ENCODE peak calls at places on chromosomes 5 and 9, in four cellular contexts. One of them, this sample, is unnamed.

GRCh38 chr5:134566181-134566740 is 40.8 kb downstream of the JADE2 start:
- DNase-seq in Peyer's patch: no peak
- DNase-seq in Calu3: no peak
- DNase-seq in astrocyte of the cerebellum: no peak
- DNase-seq in this sample: no peak

GRCh38 chr9:84667571-84668203 is 1.8 kb upstream of the NTRK2 start:
- DNase-seq in Calu3: peak
- DNase-seq in astrocyte of the cerebellum: no peak
- DNase-seq in Peyer's patch: no peak
- DNase-seq in this sample: peak

GRCh38 chr9:88593537-88594185 is 58.7 kb downstream of the NXNL2 start:
- DNase-seq in astrocyte of the cerebellum: peak
- DNase-seq in Calu3: peak
- DNase-seq in Peyer's patch: no peak
- DNase-seq in this sample: peak

GRCh38 chr5:133934822-133935793 is 33.3 kb downstream of the C5orf15 start:
- DNase-seq in astrocyte of the cerebellum: no peak
- DNase-seq in Calu3: no peak
- DNase-seq in Peyer's patch: no peak
- DNase-seq in this sample: no peak

GRCh38 chr5:111635151-111635945 is 121.6 kb downstream of the NREP start:
- DNase-seq in Peyer's patch: no peak
- DNase-seq in Calu3: no peak
- DNase-seq in astrocyte of the cerebellum: no peak
- DNase-seq in this sample: no peak

GRCh38 chr9:76691761-76692313 is 72.4 kb upstream of the PCA3 start:
- DNase-seq in astrocyte of the cerebellum: no peak
- DNase-seq in Peyer's patch: no peak
- DNase-seq in Calu3: no peak
- DNase-seq in this sample: no peak

GRCh38 chr5:132386644-132387286 is 17.3 kb downstream of the SLC22A5 start:
- DNase-seq in Calu3: peak
- DNase-seq in astrocyte of the cerebellum: no peak
- DNase-seq in Peyer's patch: peak
- DNase-seq in this sample: peak

GRCh38 chr9:107890921-107891465 is 401.4 kb upstream of the KLF4 start:
- DNase-seq in Calu3: no peak
- DNase-seq in astrocyte of the cerebellum: no peak
- DNase-seq in Peyer's patch: no peak
- DNase-seq in this sample: no peak

GRCh38 chr5:118121258-118121657 is 867.1 kb downstream of the DTWD2 start:
- DNase-seq in Calu3: no peak
- DNase-seq in Peyer's patch: no peak
- DNase-seq in astrocyte of the cerebellum: no peak
- DNase-seq in this sample: no peak

GRCh38 chr5:62779010-62779422 is 200.4 kb downstream of the LRRC70 start:
- DNase-seq in Calu3: peak
- DNase-seq in astrocyte of the cerebellum: peak
- DNase-seq in Peyer's patch: no peak
- DNase-seq in this sample: peak

GRCh38 chr5:94983861-94984535 is 300.9 kb downstream of the MCTP1 start:
- DNase-seq in astrocyte of the cerebellum: peak
- DNase-seq in Peyer's patch: no peak
- DNase-seq in Calu3: no peak
- DNase-seq in this sample: no peak

GRCh38 chr5:16593013-16593412 is 23.8 kb downstream of the RETREG1 start:
- DNase-seq in Peyer's patch: no peak
- DNase-seq in Calu3: no peak
- DNase-seq in astrocyte of the cerebellum: no peak
- DNase-seq in this sample: no peak

GRCh38 chr5:131634666-131634995 is 398 bp downstream of the RAPGEF6 start:
- DNase-seq in astrocyte of the cerebellum: no peak
- DNase-seq in Calu3: peak
- DNase-seq in Peyer's patch: no peak
- DNase-seq in this sample: no peak

GRCh38 chr5:57028166-57028565 is 76.2 kb upstream of the MIER3 start:
- DNase-seq in astrocyte of the cerebellum: no peak
- DNase-seq in Peyer's patch: no peak
- DNase-seq in Calu3: no peak
- DNase-seq in this sample: no peak

GRCh38 chr9:2015581-2016410 is 649 bp downstream of the SMARCA2 start:
- DNase-seq in astrocyte of the cerebellum: no peak
- DNase-seq in Calu3: peak
- DNase-seq in Peyer's patch: peak
- DNase-seq in this sample: peak

GRCh38 chr9:69785757-69786156 is 25.9 kb upstream of the PTAR1 start:
- DNase-seq in Calu3: no peak
- DNase-seq in Peyer's patch: no peak
- DNase-seq in astrocyte of the cerebellum: peak
- DNase-seq in this sample: no peak

GRCh38 chr9:77649109-77649812 is 1.1 kb upstream of the GNA14 start:
- DNase-seq in astrocyte of the cerebellum: no peak
- DNase-seq in Calu3: no peak
- DNase-seq in Peyer's patch: no peak
- DNase-seq in this sample: no peak

GRCh38 chr5:169258372-169259000 is 42.5 kb downstream of the SLIT3 start:
- DNase-seq in astrocyte of the cerebellum: peak
- DNase-seq in Calu3: no peak
- DNase-seq in Peyer's patch: no peak
- DNase-seq in this sample: no peak

GRCh38 chr5:58444805-58445204 is 15.1 kb downstream of the PLK2 start:
- DNase-seq in Peyer's patch: no peak
- DNase-seq in Calu3: no peak
- DNase-seq in astrocyte of the cerebellum: no peak
- DNase-seq in this sample: no peak

GRCh38 chr9:94065535-94065961 is 18.7 kb upstream of the PTPDC1 start:
- DNase-seq in Peyer's patch: no peak
- DNase-seq in Calu3: peak
- DNase-seq in astrocyte of the cerebellum: peak
- DNase-seq in this sample: peak

GRCh38 chr9:113390192-113390960 is 10.7 kb downstream of the ALAD start:
- DNase-seq in astrocyte of the cerebellum: no peak
- DNase-seq in Peyer's patch: no peak
- DNase-seq in Calu3: no peak
- DNase-seq in this sample: peak

GRCh38 chr5:177537389-177538361 is 16.7 kb downstream of the FAM193B start:
- DNase-seq in astrocyte of the cerebellum: peak
- DNase-seq in Peyer's patch: no peak
- DNase-seq in Calu3: no peak
- DNase-seq in this sample: no peak

GRCh38 chr9:97811534-97812246 is 41.3 kb upstream of the FOXE1 start:
- DNase-seq in astrocyte of the cerebellum: no peak
- DNase-seq in Peyer's patch: no peak
- DNase-seq in Calu3: no peak
- DNase-seq in this sample: no peak

GRCh38 chr5:2353871-2354440 is 397.5 kb downstream of the IRX2 start:
- DNase-seq in Peyer's patch: no peak
- DNase-seq in astrocyte of the cerebellum: no peak
- DNase-seq in Calu3: no peak
- DNase-seq in this sample: no peak

GRCh38 chr5:122163151-122164069 is 34.1 kb downstream of the ZNF474 start:
- DNase-seq in Calu3: peak
- DNase-seq in astrocyte of the cerebellum: peak
- DNase-seq in Peyer's patch: no peak
- DNase-seq in this sample: no peak

GRCh38 chr9:85941617-85941930 is 628 bp downstream of the NAA35 start:
- DNase-seq in astrocyte of the cerebellum: no peak
- DNase-seq in Peyer's patch: no peak
- DNase-seq in Calu3: no peak
- DNase-seq in this sample: no peak

GRCh38 chr9:98084396-98084795 is 27.9 kb downstream of the NANS start:
- DNase-seq in Calu3: no peak
- DNase-seq in astrocyte of the cerebellum: no peak
- DNase-seq in Peyer's patch: no peak
- DNase-seq in this sample: no peak

GRCh38 chr5:35851282-35851681 is 5.4 kb upstream of the IL7R start:
- DNase-seq in Calu3: no peak
- DNase-seq in Peyer's patch: no peak
- DNase-seq in astrocyte of the cerebellum: peak
- DNase-seq in this sample: no peak

GRCh38 chr5:180589771-180590542 is 1.3 kb downstream of the SCGB3A1 start:
- DNase-seq in astrocyte of the cerebellum: no peak
- DNase-seq in Calu3: no peak
- DNase-seq in Peyer's patch: no peak
- DNase-seq in this sample: no peak

GRCh38 chr9:69582544-69583297 is 89.5 kb downstream of the APBA1 start:
- DNase-seq in Peyer's patch: no peak
- DNase-seq in astrocyte of the cerebellum: no peak
- DNase-seq in Calu3: peak
- DNase-seq in this sample: no peak

GRCh38 chr9:122374885-122375420 is 4.1 kb downstream of the PTGS1 start:
- DNase-seq in astrocyte of the cerebellum: no peak
- DNase-seq in Calu3: no peak
- DNase-seq in Peyer's patch: peak
- DNase-seq in this sample: no peak

GRCh38 chr5:763397-763796 is 21.1 kb downstream of the ZDHHC11B start:
- DNase-seq in astrocyte of the cerebellum: no peak
- DNase-seq in Calu3: no peak
- DNase-seq in Peyer's patch: no peak
- DNase-seq in this sample: peak

GRCh38 chr9:131117111-131117761 is 8.2 kb upstream of the NUP214 start:
- DNase-seq in Calu3: no peak
- DNase-seq in astrocyte of the cerebellum: no peak
- DNase-seq in Peyer's patch: no peak
- DNase-seq in this sample: peak

GRCh38 chr5:1318659-1319251 is 23.9 kb upstream of the TERT start:
- DNase-seq in astrocyte of the cerebellum: no peak
- DNase-seq in Calu3: no peak
- DNase-seq in Peyer's patch: peak
- DNase-seq in this sample: no peak

DNA sequence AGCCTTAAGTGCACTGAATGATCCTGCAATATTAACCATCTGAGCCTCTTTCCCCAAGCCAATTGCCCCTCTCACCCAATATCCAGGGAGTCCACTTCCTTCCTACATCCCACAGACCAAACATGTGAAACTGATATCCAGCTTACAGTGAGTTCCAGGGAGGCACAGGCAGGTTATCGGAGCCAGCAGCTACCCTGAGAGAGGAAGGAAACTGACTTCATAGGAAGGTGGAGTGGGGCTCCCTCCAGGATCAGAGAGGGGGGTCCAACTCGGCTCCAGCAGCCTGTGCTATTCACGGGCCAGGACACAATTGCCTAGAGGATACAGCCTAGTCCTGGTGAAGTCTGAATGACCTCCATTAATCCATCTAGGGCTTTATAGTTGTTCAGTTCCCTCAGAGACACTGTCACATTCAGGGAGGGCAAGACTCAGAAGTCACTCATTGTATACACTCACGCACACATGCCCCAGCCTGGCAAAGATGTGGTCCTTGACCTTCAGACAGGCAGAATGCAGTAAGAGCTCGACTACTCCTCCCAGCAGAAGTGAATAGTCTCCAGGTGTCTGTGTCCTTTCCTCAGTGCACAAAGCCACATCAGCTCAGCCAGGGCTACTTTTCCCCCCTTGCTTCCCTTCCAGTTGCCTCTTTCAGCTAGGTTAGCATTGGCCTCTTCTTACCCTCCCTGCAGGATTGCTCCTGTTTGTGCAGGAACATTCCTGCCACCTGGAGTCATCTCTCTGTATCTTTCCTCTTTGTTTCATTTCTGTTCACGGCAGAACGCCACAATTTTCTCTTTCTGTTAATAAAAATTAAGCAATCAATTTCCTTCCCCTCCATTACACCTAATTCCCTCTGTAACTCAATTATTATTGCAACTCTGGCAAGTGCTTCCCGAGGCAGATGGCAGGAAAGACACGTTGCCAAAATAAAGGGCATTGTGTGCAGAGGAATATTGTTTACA is 501.7 kb downstream of the ARHGEF28 start:
- DNase-seq in Calu3: peak
- DNase-seq in astrocyte of the cerebellum: no peak
- DNase-seq in Peyer's patch: no peak
- DNase-seq in this sample: no peak
- TF ChIP-seq CTCF in Calu3: peak
- TF ChIP-seq CTCF in astrocyte of the cerebellum: peak
- TF ChIP-seq CTCF in Peyer's patch: peak
- TF ChIP-seq CTCF in this sample: no peak

DNA sequence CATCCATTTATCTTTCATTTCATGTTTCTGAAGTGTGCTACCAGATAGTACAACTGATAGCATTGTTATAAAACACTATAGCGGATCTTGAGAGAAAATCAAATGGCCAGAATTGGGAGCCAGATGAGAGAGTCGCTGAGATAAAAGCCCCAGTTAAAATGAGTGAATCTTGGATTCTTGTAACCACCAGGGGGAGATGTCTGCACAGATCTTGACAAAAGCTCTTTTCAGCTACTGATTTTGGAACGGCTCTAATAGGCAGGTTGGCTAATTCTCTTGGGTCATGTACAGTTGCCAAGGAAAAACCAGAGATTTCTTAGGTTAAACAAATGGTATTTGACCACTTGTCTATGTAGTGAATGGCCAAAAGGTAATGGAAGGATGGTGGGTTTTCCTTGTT is 21.7 kb downstream of the F2RL2 start:
- DNase-seq in Peyer's patch: no peak
- DNase-seq in Calu3: peak
- DNase-seq in astrocyte of the cerebellum: peak
- DNase-seq in this sample: peak
- TF ChIP-seq CTCF in Peyer's patch: peak
- TF ChIP-seq CTCF in Calu3: peak
- TF ChIP-seq CTCF in astrocyte of the cerebellum: peak
- TF ChIP-seq CTCF in this sample: peak

GRCh38 chr5:73135429-73136276 is 15.3 kb downstream of the TMEM171 start:
- DNase-seq in Calu3: no peak
- DNase-seq in Peyer's patch: no peak
- DNase-seq in astrocyte of the cerebellum: no peak
- DNase-seq in this sample: no peak
- TF ChIP-seq CTCF in Calu3: peak
- TF ChIP-seq CTCF in Peyer's patch: peak
- TF ChIP-seq CTCF in astrocyte of the cerebellum: peak
- TF ChIP-seq CTCF in this sample: no peak

DNA sequence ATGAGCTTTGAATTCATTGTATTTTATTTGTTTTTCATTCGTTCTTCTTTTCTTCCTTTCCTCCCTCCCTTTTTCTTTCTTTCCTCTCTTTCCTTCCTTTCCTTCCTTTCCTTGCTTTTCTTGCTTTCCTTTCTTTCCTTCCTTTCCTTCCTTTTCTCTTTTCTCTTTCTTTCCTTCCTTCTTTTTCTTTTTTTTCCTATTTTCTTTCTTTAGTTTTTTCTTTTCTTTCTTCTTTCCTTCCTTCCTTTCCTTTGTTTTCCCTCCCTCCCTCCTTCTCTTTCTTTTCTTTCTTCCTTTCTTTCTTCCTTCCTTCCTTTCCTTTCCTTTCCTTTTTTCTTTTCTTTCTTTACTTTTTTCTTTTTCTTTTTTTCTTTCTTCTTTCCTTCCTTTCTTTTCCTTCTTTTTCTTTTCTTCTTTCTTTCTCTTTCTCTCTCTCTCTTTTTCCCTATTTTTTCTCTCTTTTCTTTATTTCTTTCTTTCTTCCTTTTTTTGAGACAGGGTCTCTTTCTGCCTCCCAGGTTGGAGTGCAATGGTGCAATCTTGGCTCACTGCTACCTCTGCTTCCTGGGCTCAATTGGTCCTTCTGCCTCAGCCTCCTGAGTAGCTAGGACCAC is 357.1 kb upstream of the PRR16 start:
- DNase-seq in Calu3: no peak
- DNase-seq in Peyer's patch: no peak
- DNase-seq in astrocyte of the cerebellum: no peak
- DNase-seq in this sample: no peak
- TF ChIP-seq CTCF in Calu3: no peak
- TF ChIP-seq CTCF in Peyer's patch: no peak
- TF ChIP-seq CTCF in astrocyte of the cerebellum: no peak
- TF ChIP-seq CTCF in this sample: no peak

This sample was measured in GM13976.